ENCODE peak calls at places on chromosomes 2 and 18, in six cellular contexts. A, R, Z, L, V and H are unnamed samples.

GRCh38 chr2:74502720-74503505 is 3.5 kb upstream of the LBX2 start:
- DNase-seq in L (peak; percentile 67), Z (no peak), V (no peak), A (peak; percentile 57), R (peak; percentile 85), H (no peak)

GRCh38 chr2:201158111-201158929 is 24.6 kb upstream of the CASP10 start:
- DNase-seq in A (peak; percentile 80), L (no peak), Z (peak; percentile 45), R (peak; percentile 80), V (peak; percentile 87), H (peak; percentile 83)

GRCh38 chr18:69945220-69946114 is 2.2 kb downstream of the CD226 start:
- DNase-seq in V (no peak), Z (no peak), L (no peak), R (no peak), A (no peak), H (no peak)

GRCh38 chr2:134226561-134226960 is 27.3 kb upstream of the MGAT5 start:
- DNase-seq in Z (no peak), A (no peak), V (no peak), R (no peak), L (no peak), H (no peak)

GRCh38 chr2:145916799-145917198 is 1396.9 kb upstream of the ZEB2 start:
- DNase-seq in L (no peak), A (no peak), V (no peak), Z (no peak), R (no peak), H (no peak)

GRCh38 chr2:37415128-37415817 is 70.8 kb downstream of the QPCT start:
- DNase-seq in A (no peak), Z (no peak), V (peak; percentile 42), L (no peak), R (peak; percentile 53), H (no peak)

GRCh38 chr2:19872302-19872701 is 29.5 kb downstream of the TTC32 start:
- DNase-seq in R (no peak), Z (no peak), V (no peak), A (no peak), L (no peak), H (no peak)

GRCh38 chr2:16226942-16227664 is 286.8 kb downstream of the MYCN start:
- DNase-seq in A (no peak), R (no peak), V (no peak), L (no peak), Z (no peak), H (no peak)

GRCh38 chr2:79437416-79438281 is 75.2 kb upstream of the CTNNA2 start:
- DNase-seq in L (no peak), Z (no peak), A (no peak), V (peak; percentile 0), R (no peak), H (no peak)

GRCh38 chr2:44944102-44944951 is 2.8 kb downstream of the SIX3 start:
- DNase-seq in A (no peak), V (no peak), Z (no peak), R (no peak), L (no peak), H (no peak)

GRCh38 chr18:22999212-22999611 is 66.1 kb downstream of the RBBP8 start:
- DNase-seq in V (no peak), L (no peak), Z (no peak), R (peak; percentile 14), A (no peak), H (no peak)